ENCODE peak calls at places on chromosomes 16 and 17, in ten cellular contexts. B, I, H, F, E, C, M, K, X and A are unnamed samples.
A peak's percentile ranks its signal among the peaks of the same experiment; 100 is the strongest.

GRCh38 chr17:7745748-7746470 is 28.4 kb downstream of the DNAH2 start:
- DNase-seq in B (peak; percentile 73), X (peak; percentile 10), E (peak; percentile 76), F (no peak), K (peak; percentile 82), I (no peak), C (peak; percentile 70), M (no peak), H (peak; percentile 76), A (no peak)

GRCh38 chr16:85615014-85615851 is 2.1 kb downstream of the GSE1 start:
- DNase-seq in E (no peak), K (peak; percentile 95), B (peak; percentile 93), C (peak; percentile 66), X (peak; percentile 18), I (peak; percentile 43), M (peak; percentile 75), F (peak; percentile 91), H (no peak), A (peak; percentile 95)

GRCh38 chr16:28098959-28099945 is 35.7 kb upstream of the GSG1L start:
- DNase-seq in E (no peak), C (no peak), F (no peak), I (no peak), H (no peak), B (no peak), X (no peak), M (no peak), K (no peak), A (peak; percentile 47)

GRCh38 chr16:17921357-17921978 is 415.1 kb downstream of the NPIPA8 start:
- DNase-seq in M (peak; percentile 76), C (peak; percentile 14), K (peak; percentile 11), X (no peak), I (no peak), H (no peak), E (no peak), F (no peak), B (peak; percentile 48), A (no peak)

GRCh38 chr17:55420776-55421178 is 858 bp downstream of the MMD start:
- DNase-seq in X (peak; percentile 28), I (peak; percentile 54), M (peak; percentile 64), F (peak; percentile 41), C (no peak), B (no peak), E (peak; percentile 72), K (peak; percentile 47), H (no peak), A (peak; percentile 83)

GRCh38 chr17:42475853-42476252 is 17.2 kb downstream of the ATP6V0A1 start:
- DNase-seq in F (no peak), B (no peak), M (no peak), X (peak; percentile 25), H (no peak), C (no peak), E (no peak), K (no peak), I (no peak), A (no peak)

GRCh38 chr16:86653289-86654006 is 75.1 kb downstream of the FOXL1 start:
- DNase-seq in E (peak; percentile 75), C (no peak), M (no peak), B (no peak), X (no peak), F (no peak), H (peak; percentile 16), K (no peak), I (peak; percentile 43), A (no peak)

GRCh38 chr17:28878981-28879380 is 18.6 kb downstream of the FLOT2 start:
- DNase-seq in H (peak; percentile 32), F (peak; percentile 35), K (peak; percentile 69), X (no peak), B (peak; percentile 67), I (no peak), E (no peak), M (no peak), C (peak; percentile 81), A (no peak)

GRCh38 chr17:5793899-5794298 is 209.6 kb upstream of the NLRP1 start:
- DNase-seq in K (no peak), B (no peak), M (no peak), F (no peak), H (no peak), I (no peak), X (no peak), E (no peak), C (no peak), A (no peak)

GRCh38 chr17:67417507-67417906 is 40.4 kb downstream of the PITPNC1 start:
- DNase-seq in H (no peak), M (peak; percentile 45), K (no peak), F (no peak), E (no peak), B (no peak), I (no peak), C (no peak), X (no peak), A (no peak)

GRCh38 chr17:40022961-40023541 is 7.8 kb downstream of the CSF3 start:
- DNase-seq in E (no peak), X (no peak), H (no peak), B (no peak), M (no peak), F (peak; percentile 61), K (peak; percentile 4), I (no peak), C (no peak), A (no peak)
- H3K4me1 ChIP-seq in E (no peaks in the 10 kb centered on the region), X (peaks cover 4% of the 10 kb centered on the region), H (peaks cover 36% of the 10 kb centered on the region), B (peaks cover 22% of the 10 kb centered on the region), M (peaks cover 25% of the 10 kb centered on the region), F (peaks cover 74% of the 10 kb centered on the region), K (peaks cover 6% of the 10 kb centered on the region), I (peaks cover 53% of the 10 kb centered on the region), C (peaks cover 43% of the 10 kb centered on the region), A (peaks cover 7% of the 10 kb centered on the region)

DNA sequence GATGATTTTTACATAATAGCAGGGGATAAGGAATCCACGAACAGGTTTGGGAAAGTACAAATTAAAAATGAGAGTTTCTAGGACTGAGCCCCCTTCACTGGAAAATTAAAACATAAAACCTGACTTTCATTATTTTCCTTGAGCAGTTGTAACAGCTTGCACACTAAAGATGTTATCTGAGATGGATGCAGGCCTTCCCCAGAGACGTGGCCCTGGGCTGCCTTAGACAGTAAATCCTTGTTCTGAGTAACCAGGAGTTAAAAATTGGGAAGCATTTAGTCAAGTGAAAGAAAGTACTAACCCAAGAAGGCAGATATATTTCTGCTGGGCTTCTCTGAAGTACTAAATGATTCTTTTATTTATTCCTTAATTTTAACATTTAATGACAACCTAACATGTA is 432.2 kb upstream of the KIF2B start:
- DNase-seq in B (no peak), E (no peak), H (no peak), F (no peak), I (no peak), M (no peak), X (no peak), K (no peak), C (no peak), A (no peak)
- TF ChIP-seq CTCF in B (no peak), E (no peak), H (no peak), F (no peak), I (no peak), M (no peak), X (no peak), K (no peak), C (no peak), A (no peak)

GRCh38 chr17:73829676-73830280 is 185.5 kb upstream of the SDK2 start:
- DNase-seq in B (no peak), E (no peak), X (no peak), C (no peak), M (no peak), H (no peak), K (no peak), F (no peak), I (no peak), A (peak; percentile 39)
- H3K4me1 ChIP-seq in B (no peaks in the 10 kb centered on the region), E (no peaks in the 10 kb centered on the region), X (peaks cover 3% of the 10 kb centered on the region), C (peaks cover 19% of the 10 kb centered on the region), M (peaks cover 6% of the 10 kb centered on the region), H (no peaks in the 10 kb centered on the region), K (peaks cover 6% of the 10 kb centered on the region), F (peaks cover 6% of the 10 kb centered on the region), I (peaks cover 13% of the 10 kb centered on the region), A (no peaks in the 10 kb centered on the region)

DNA sequence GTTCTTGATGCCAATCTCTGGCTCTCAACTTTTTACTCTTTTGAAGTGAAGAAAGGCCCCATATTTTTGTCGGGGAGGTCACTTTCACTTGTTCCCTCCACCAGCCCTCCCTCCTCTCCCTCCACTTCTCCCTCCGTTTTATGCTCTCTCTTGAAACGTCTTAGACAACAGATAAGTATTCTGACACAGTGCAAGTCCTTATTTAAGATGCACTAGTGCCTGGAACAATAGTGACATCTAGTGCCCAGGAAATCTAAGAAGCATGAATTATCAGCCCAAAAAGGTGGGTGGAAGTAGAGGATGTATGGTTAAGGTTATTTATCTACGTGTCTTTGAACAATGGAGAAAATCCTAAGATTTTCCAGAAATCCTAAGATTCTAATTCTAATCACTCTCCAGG is 17.9 kb downstream of the PSME3IP1 start:
- DNase-seq in K (peak; percentile 66), I (no peak), E (no peak), M (no peak), B (peak; percentile 36), C (peak; percentile 73), H (peak; percentile 83), X (no peak), F (no peak), A (no peak)
- TF ChIP-seq CTCF in K (peak; percentile 76), I (peak; percentile 61), E (peak; percentile 22), M (peak; percentile 55), B (peak; percentile 82), C (peak; percentile 71), H (peak; percentile 78), X (peak; percentile 74), F (no peak), A (peak; percentile 63)

GRCh38 chr17:47665655-47666054 is 15.9 kb downstream of the KPNB1 start:
- DNase-seq in X (no peak), K (no peak), M (no peak), C (no peak), I (no peak), E (no peak), B (no peak), F (no peak), H (peak; percentile 33), A (no peak)
- H3K4me1 ChIP-seq in X (no peaks in the 10 kb centered on the region), K (no peaks in the 10 kb centered on the region), M (no peaks in the 10 kb centered on the region), C (peaks cover 14% of the 10 kb centered on the region), I (no peaks in the 10 kb centered on the region), E (no peaks in the 10 kb centered on the region), B (no peaks in the 10 kb centered on the region), F (peaks cover 3% of the 10 kb centered on the region), H (no peaks in the 10 kb centered on the region), A (no peaks in the 10 kb centered on the region)

GRCh38 chr16:77763994-77764393 is 24.4 kb upstream of the VAT1L start:
- DNase-seq in C (no peak), H (no peak), K (no peak), B (no peak), I (no peak), X (no peak), F (no peak), M (no peak), E (no peak), A (no peak)
- TF ChIP-seq CTCF in C (no peak), H (no peak), K (no peak), B (no peak), I (no peak), X (no peak), F (no peak), M (no peak), E (no peak), A (no peak)

GRCh38 chr16:73046484-73047214 is 1.3 kb downstream of the ZFHX3 start:
- DNase-seq in M (no peak), K (no peak), X (no peak), E (no peak), B (no peak), I (no peak), F (no peak), C (no peak), H (no peak), A (peak; percentile 1)
- H3K4me1 ChIP-seq in M (peaks cover 48% of the 10 kb centered on the region), K (peaks cover 79% of the 10 kb centered on the region), X (peaks cover 54% of the 10 kb centered on the region), E (peaks cover 11% of the 10 kb centered on the region), B (peaks cover 28% of the 10 kb centered on the region), I (peaks cover 85% of the 10 kb centered on the region), F (peaks cover 90% of the 10 kb centered on the region), C (peaks cover 74% of the 10 kb centered on the region), H (peaks cover 51% of the 10 kb centered on the region), A (peaks cover 12% of the 10 kb centered on the region)